ENCODE peak calls at places on chromosomes 16 and 17, in six cellular contexts. M is hepatic stellate cell; O is AG10803; T is stimulated activated CD8-positive, alpha-beta memory T cell treated with anti-CD3 and anti-CD28 coated beads, Interleukin-4, amount 100 ng/mL, for 4 hours; D is psoas muscle; Z is NCI-H1694 treated with DMSO at 0.1 percent for 48 hours. W is an unnamed sample.

GRCh38 chr17:3527896-3528603 is 29.6 kb downstream of the TRPV3 start:
- DNase-seq in T (no peak), O (no peak), D (no peak), Z (no peak), M (no peak), W (no peak)

GRCh38 chr17:78918979-78919378 is 6.2 kb downstream of the TIMP2 start:
- DNase-seq in M (no peak), T (no peak), O (no peak), D (peak), Z (no peak), W (no peak)

GRCh38 chr16:75262800-75263127 is 11.3 kb upstream of the BCAR1 start:
- DNase-seq in T (no peak), M (no peak), Z (no peak), O (no peak), D (no peak), W (no peak)

GRCh38 chr16:83095926-83096692 is 469.3 kb downstream of the CDH13 start:
- DNase-seq in Z (no peak), M (peak), D (no peak), O (peak), T (no peak), W (no peak)

GRCh38 chr16:89020068-89020924 is 43.3 kb upstream of the CBFA2T3 start:
- DNase-seq in M (no peak), D (no peak), T (no peak), O (no peak), Z (no peak), W (no peak)

GRCh38 chr16:89150981-89151380 is 20.6 kb upstream of the CDH15 start:
- DNase-seq in T (no peak), M (no peak), Z (no peak), D (no peak), O (no peak), W (no peak)

GRCh38 chr17:3557768-3558583 is at the start of gene TRPV3:
- DNase-seq in O (peak), M (no peak), D (peak), T (peak), Z (no peak), W (no peak)

GRCh38 chr16:85447657-85448313 is 165.3 kb upstream of the GSE1 start:
- DNase-seq in T (no peak), D (no peak), Z (no peak), M (no peak), O (no peak), W (no peak)

GRCh38 chr16:31695667-31696066 is 168.0 kb downstream of the AHSP start:
- DNase-seq in T (peak), Z (no peak), D (no peak), O (no peak), M (no peak), W (no peak)

GRCh38 chr16:89491238-89491869 is 993 bp upstream of the ANKRD11 start:
- DNase-seq in O (peak), T (no peak), D (peak), Z (no peak), M (peak), W (peak)

GRCh38 chr17:15216481-15216880 is 48.6 kb downstream of the PMP22 start:
- DNase-seq in Z (no peak), D (no peak), O (no peak), M (no peak), T (no peak), W (no peak)

GRCh38 chr17:30858556-30859250 is 26.9 kb downstream of the ATAD5 start:
- DNase-seq in M (no peak), D (no peak), T (no peak), Z (no peak), O (peak), W (peak)

GRCh38 chr17:78873519-78874340 is 29.3 kb downstream of the CEP295NL start:
- DNase-seq in T (no peak), Z (peak), D (peak), M (no peak), O (no peak), W (peak)

GRCh38 chr17:69945698-69946185 is 129.3 kb upstream of the KCNJ16 start:
- DNase-seq in D (no peak), M (no peak), T (no peak), O (peak), Z (no peak), W (peak)

GRCh38 chr16:70714526-70715112 is 28.8 kb upstream of the MTSS2 start:
- DNase-seq in D (no peak), O (no peak), M (no peak), Z (no peak), T (no peak), W (no peak)

GRCh38 chr17:22453181-22453580 is 760.9 kb downstream of the KCNJ18 start:
- DNase-seq in Z (no peak), O (no peak), T (no peak), D (no peak), M (no peak), W (no peak)

GRCh38 chr17:51087072-51087757 is 33.5 kb downstream of the SPAG9 start:
- DNase-seq in T (no peak), D (no peak), O (no peak), Z (no peak), M (no peak), W (no peak)

GRCh38 chr17:80872011-80872929 is 119.4 kb upstream of the CHMP6 start:
- DNase-seq in D (peak), T (no peak), Z (no peak), O (no peak), M (no peak), W (no peak)

GRCh38 chr17:46770818-46771600 is 47.5 kb downstream of the WNT3 start:
- DNase-seq in M (peak), O (peak), Z (peak), D (no peak), T (no peak), W (no peak)

GRCh38 chr16:12611006-12611477 is 192.6 kb downstream of the CPPED1 start:
- DNase-seq in T (no peak), Z (no peak), D (no peak), M (no peak), O (no peak), W (no peak)

GRCh38 chr17:47252766-47253512 is 688 bp upstream of the ITGB3 start:
- DNase-seq in M (no peak), O (no peak), T (no peak), D (no peak), Z (no peak), W (no peak)

GRCh38 chr16:82580293-82580900 is 46.4 kb upstream of the CDH13 start:
- DNase-seq in M (no peak), O (peak), D (peak), T (no peak), Z (peak), W (no peak)

GRCh38 chr17:73972901-73973300 is 230.6 kb upstream of the RPL38 start:
- DNase-seq in O (no peak), D (no peak), Z (no peak), M (no peak), T (no peak), W (no peak)

GRCh38 chr17:5418858-5419355 is 555 bp downstream of the NUP88 start:
- DNase-seq in T (peak), M (no peak), O (no peak), D (no peak), Z (peak), W (peak)

GRCh38 chr16:11389631-11390565 is 44.6 kb downstream of the RMI2 start:
- DNase-seq in M (no peak), O (no peak), D (no peak), T (no peak), Z (no peak), W (no peak)

GRCh38 chr17:72534265-72534664 is 413.4 kb downstream of the SOX9 start:
- DNase-seq in O (no peak), M (no peak), Z (no peak), D (no peak), T (no peak), W (no peak)

GRCh38 chr17:59643159-59643857 is 23.6 kb downstream of the CLTC start:
- DNase-seq in D (no peak), Z (no peak), O (peak), M (no peak), T (no peak), W (peak)

GRCh38 chr17:954431-955164 is 25.0 kb downstream of the NXN start:
- DNase-seq in O (peak), M (no peak), Z (no peak), T (no peak), D (peak), W (peak)

GRCh38 chr16:11112723-11113348 is 143.2 kb downstream of the SOCS1 start:
- DNase-seq in T (no peak), O (no peak), M (no peak), D (no peak), Z (no peak), W (no peak)

GRCh38 chr16:65737831-65738230 is 616.0 kb upstream of the CDH11 start:
- DNase-seq in D (no peak), T (no peak), Z (no peak), M (no peak), O (no peak), W (no peak)

GRCh38 chr17:74442670-74443515 is 11.0 kb downstream of the GPRC5C start:
- DNase-seq in D (peak), Z (no peak), M (no peak), T (no peak), O (peak), W (no peak)

GRCh38 chr16:86334062-86334461 is 176.3 kb upstream of the FOXF1 start:
- DNase-seq in Z (no peak), D (no peak), M (no peak), O (no peak), T (no peak), W (no peak)

GRCh38 chr17:73539176-73539575 is 105.1 kb downstream of the SDK2 start:
- DNase-seq in Z (no peak), T (no peak), O (no peak), D (no peak), M (no peak), W (no peak)

GRCh38 chr16:23516366-23517137 is 6.3 kb upstream of the GGA2 start:
- DNase-seq in D (no peak), Z (no peak), T (no peak), M (no peak), O (peak), W (peak)